ENCODE peak calls at places on chromosomes 3 and 15, in five cellular contexts. Z, A, L, T and U are unnamed samples.

GRCh38 chr3:139318431-139318816 is 25.4 kb upstream of the MRPS22 start:
- DNase-seq in Z (no peak), A (peak), L (no peak), T (no peak), U (no peak)

GRCh38 chr3:22893631-22894377 is 309.3 kb upstream of the UBE2E2 start:
- DNase-seq in Z (no peak), A (no peak), L (peak), T (no peak), U (no peak)

GRCh38 chr3:31196881-31197364 is 302.5 kb upstream of the GADL1 start:
- DNase-seq in Z (peak), A (no peak), L (peak), T (peak), U (no peak)

GRCh38 chr3:66483006-66483928 is 17.6 kb downstream of the LRIG1 start:
- DNase-seq in Z (peak), A (no peak), L (no peak), T (no peak), U (no peak)

GRCh38 chr3:10950476-10951294 is 41.9 kb upstream of the SLC6A1 start:
- DNase-seq in Z (peak), A (peak), L (peak), T (no peak), U (no peak)

GRCh38 chr3:71857926-71858325 is 73.0 kb upstream of the PROK2 start:
- DNase-seq in Z (no peak), A (no peak), L (no peak), T (no peak), U (no peak)

GRCh38 chr3:126354776-126355175 is 2.4 kb downstream of the KLF15 start:
- DNase-seq in Z (no peak), A (no peak), L (no peak), T (no peak), U (no peak)

GRCh38 chr3:71503525-71504249 is 79.8 kb downstream of the FOXP1 start:
- DNase-seq in Z (no peak), A (no peak), L (peak), T (peak), U (no peak)

GRCh38 chr3:101676765-101677435 is at the start of gene ZBTB11:
- DNase-seq in Z (peak), A (no peak), L (peak), T (peak), U (no peak)

GRCh38 chr15:51907136-51907862 is 64.3 kb downstream of the LEO1 start:
- DNase-seq in Z (peak), A (no peak), L (peak), T (no peak), U (no peak)

GRCh38 chr3:20057612-20058180 is 17.4 kb downstream of the KAT2B start:
- DNase-seq in Z (no peak), A (no peak), L (no peak), T (no peak), U (no peak)

GRCh38 chr3:69547457-69548014 is 161.6 kb upstream of the FRMD4B start:
- DNase-seq in Z (no peak), A (no peak), L (no peak), T (no peak), U (no peak)